ENCODE peak calls at places on chromosome 21, in nine cellular contexts. E, R, I, Z, D, O, V, Q and P are unnamed samples.

GRCh38 chr21:41107602-41108001 is 60.4 kb upstream of the BACE2 start:
- DNase-seq in I (no peak), V (no peak), D (no peak), E (no peak), O (no peak), Q (no peak), R (no peak), Z (no peak), P (no peak)

GRCh38 chr21:17753736-17754135 is 65.4 kb downstream of the C21orf91 start:
- DNase-seq in R (no peak), E (no peak), Q (no peak), O (no peak), V (no peak), D (no peak), Z (no peak), I (no peak), P (no peak)

GRCh38 chr21:15400905-15401304 is 328.9 kb upstream of the USP25 start:
- DNase-seq in O (no peak), E (no peak), Q (no peak), Z (no peak), D (no peak), V (no peak), R (no peak), I (no peak), P (no peak)

GRCh38 chr21:41610042-41610839 is 102.3 kb upstream of the TMPRSS2 start:
- DNase-seq in E (peak; percentile 64), R (no peak), D (no peak), Z (no peak), V (peak; percentile 78), I (peak; percentile 74), O (peak; percentile 33), Q (peak; percentile 48), P (no peak)

GRCh38 chr21:32480381-32480780 is 67.9 kb downstream of the EVA1C start:
- DNase-seq in V (no peak), Q (no peak), E (no peak), D (no peak), I (no peak), O (no peak), Z (no peak), R (no peak), P (no peak)

GRCh38 chr21:42781150-42781980 is 98.0 kb downstream of the WDR4 start:
- DNase-seq in Z (no peak), D (peak; percentile 80), V (peak; percentile 34), Q (no peak), R (no peak), E (no peak), I (peak; percentile 36), O (peak; percentile 51), P (peak; percentile 20)

GRCh38 chr21:28445081-28445830 is 547.4 kb downstream of the LTN1 start:
- DNase-seq in R (no peak), I (no peak), Z (no peak), O (no peak), D (no peak), V (no peak), Q (no peak), E (peak; percentile 91), P (no peak)

GRCh38 chr21:31284797-31285397 is 59.2 kb downstream of the TIAM1 start:
- DNase-seq in O (no peak), D (no peak), E (peak; percentile 37), Z (no peak), I (no peak), R (peak; percentile 46), Q (peak; percentile 58), V (no peak), P (no peak)

GRCh38 chr21:41358193-41359166 is 3.3 kb upstream of the MX2 start:
- DNase-seq in V (no peak), R (no peak), O (no peak), E (no peak), Z (no peak), D (peak; percentile 61), Q (no peak), I (no peak), P (no peak)

GRCh38 chr21:37253991-37254390 is 13.1 kb downstream of the VPS26C start:
- DNase-seq in D (no peak), V (no peak), Z (no peak), Q (no peak), E (peak; percentile 72), O (no peak), I (no peak), R (no peak), P (no peak)

GRCh38 chr21:35563885-35564451 is 496.4 kb downstream of the SETD4 start:
- DNase-seq in Q (no peak), O (peak; percentile 24), R (peak; percentile 83), Z (no peak), I (peak; percentile 11), E (peak; percentile 91), V (no peak), D (no peak), P (peak; percentile 24)

GRCh38 chr21:17118638-17119384 is 394.0 kb upstream of the CXADR start:
- DNase-seq in O (no peak), Q (no peak), I (no peak), V (no peak), D (no peak), E (no peak), Z (no peak), R (no peak), P (no peak)

GRCh38 chr21:44867999-44868700 is 5.3 kb downstream of the PTTG1IP start:
- DNase-seq in E (no peak), D (no peak), O (peak; percentile 13), R (no peak), Q (no peak), I (no peak), V (no peak), Z (no peak), P (no peak)

GRCh38 chr21:31771685-31772084 is 39.8 kb upstream of the SCAF4 start:
- DNase-seq in V (no peak), D (no peak), E (no peak), R (no peak), I (no peak), O (no peak), Z (no peak), Q (no peak), P (no peak)

GRCh38 chr21:35216966-35217365 is 167.9 kb upstream of the RUNX1 start:
- DNase-seq in I (no peak), R (no peak), V (no peak), E (no peak), Z (no peak), D (no peak), O (no peak), Q (no peak), P (no peak)

DNA sequence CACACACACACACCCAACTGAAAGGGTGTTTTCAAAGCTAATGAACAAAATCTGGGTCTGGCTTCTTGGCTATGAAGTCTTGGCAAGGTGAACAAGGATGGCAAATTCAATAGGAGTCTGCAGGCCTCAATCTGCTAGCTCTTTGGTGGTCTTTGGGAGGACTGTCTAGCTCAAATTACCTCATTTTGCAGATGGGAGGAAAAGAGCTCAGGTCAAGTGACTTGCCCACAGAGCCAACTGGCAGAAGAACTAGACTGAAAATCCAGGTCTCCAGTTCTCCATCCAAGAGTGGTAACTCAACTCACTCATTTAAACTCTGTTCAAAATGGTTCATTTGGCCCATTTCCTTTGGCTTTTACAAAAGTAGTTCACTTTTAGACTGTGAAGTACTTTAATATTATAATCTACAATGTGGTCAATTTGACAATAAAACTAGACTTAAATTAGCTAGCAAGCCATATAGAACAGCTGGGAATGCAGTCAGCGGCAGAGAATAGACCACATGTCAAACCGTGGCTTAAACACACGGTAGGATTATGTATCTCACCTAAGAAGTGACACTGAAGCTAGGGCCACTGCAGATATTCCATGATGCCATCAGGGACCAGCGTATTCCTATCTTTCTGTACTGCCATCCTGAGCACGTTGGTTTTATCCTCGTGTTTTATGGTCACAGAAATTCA is 112.9 kb downstream of the APP start:
- DNase-seq in Z (no peak), V (no peak), R (no peak), Q (no peak), E (no peak), D (no peak), I (no peak), O (no peak), P (no peak)
- H3K27ac ChIP-seq in Z (no peak overlapping the region), V (no peak overlapping the region), R (no peak overlapping the region), Q (no peak overlapping the region), E (no peak overlapping the region), D (no peak overlapping the region), I (no peak overlapping the region), O (no peak overlapping the region), P (no peak overlapping the region)

GRCh38 chr21:45981641-45982255 is at the start of gene COL6A1:
- DNase-seq in D (peak; percentile 83), R (peak; percentile 77), O (peak; percentile 87), I (peak; percentile 64), E (peak; percentile 66), Q (no peak), V (peak; percentile 59), Z (no peak), P (no peak)
- TF ChIP-seq POLR2A in D (no peak), R (peak; percentile 50), O (peak; percentile 66), I (peak; percentile 43), E (peak; percentile 95), Q (peak; percentile 76), V (no peak), Z (no peak), P (no peak)

DNA sequence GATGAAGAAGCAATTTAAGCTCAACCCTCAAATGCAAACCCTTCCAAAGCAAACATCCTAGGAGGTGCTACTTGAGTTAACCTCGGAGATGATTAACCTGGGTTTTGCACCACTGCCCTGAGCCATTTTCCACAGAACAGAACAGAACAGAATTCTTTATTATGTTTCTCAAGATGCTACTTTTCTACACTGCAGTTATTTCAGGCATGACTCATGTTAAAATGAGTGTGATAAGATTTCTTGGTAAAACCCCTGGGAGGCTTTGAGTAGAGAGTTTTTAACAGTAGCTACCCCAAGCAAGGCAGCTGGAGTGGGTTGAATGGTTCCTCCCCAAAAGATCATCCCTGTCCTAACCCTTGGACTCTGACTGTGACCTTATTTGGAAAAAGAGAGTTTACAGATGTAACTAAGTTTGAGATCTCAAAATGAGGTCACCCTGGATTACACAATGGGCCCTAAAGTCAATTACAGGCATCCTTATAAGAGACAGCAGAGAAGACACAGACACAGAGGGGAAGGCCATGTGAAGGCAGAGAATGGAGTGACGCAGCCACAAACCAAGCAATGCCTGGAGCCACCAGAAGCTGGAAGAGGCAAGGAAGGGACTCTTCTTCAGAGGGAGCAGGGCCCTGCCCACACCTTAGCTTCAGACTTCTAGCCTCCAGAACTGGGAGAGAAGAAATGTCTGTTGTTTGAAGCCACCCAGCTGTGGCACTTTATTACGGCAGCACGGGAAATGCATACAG is 153.4 kb downstream of the ETS2 start:
- DNase-seq in I (peak; percentile 51), D (no peak), E (peak; percentile 74), Q (no peak), R (peak; percentile 45), O (no peak), Z (no peak), V (no peak), P (no peak)
- H3K27ac ChIP-seq in I (peak overlapping the region; percentile 86), D (no peak overlapping the region), E (peak overlapping the region; percentile 87), Q (no peak overlapping the region), R (peak overlapping the region; percentile 64), O (no peak overlapping the region), Z (no peak overlapping the region), V (peak overlapping the region; percentile 89), P (peak overlapping the region; percentile 79)

GRCh38 chr21:26351661-26352060 is 181.1 kb upstream of the APP start:
- DNase-seq in E (no peak), Z (no peak), R (no peak), Q (no peak), V (no peak), O (no peak), I (no peak), D (no peak), P (no peak)
- TF ChIP-seq POLR2A in E (no peak), Z (no peak), R (no peak), Q (no peak), V (no peak), O (no peak), I (no peak), D (no peak), P (no peak)

GRCh38 chr21:33964706-33965325 is 49.2 kb upstream of the ATP5PO start:
- DNase-seq in Z (no peak), I (no peak), D (no peak), Q (no peak), V (no peak), E (peak; percentile 60), O (no peak), R (no peak), P (no peak)
- H3K27ac ChIP-seq in Z (no peak overlapping the region), I (no peak overlapping the region), D (no peak overlapping the region), Q (no peak overlapping the region), V (no peak overlapping the region), E (no peak overlapping the region), O (no peak overlapping the region), R (no peak overlapping the region), P (no peak overlapping the region)